ENCODE peak calls at places on chromosomes 7 and 10, in six cellular contexts. One of them, this sample, is unnamed.

GRCh38 chr7:106869954-106870353 is 4.9 kb downstream of the PIK3CG start:
- DNase-seq in transverse colon: no peak
- DNase-seq in testis: no peak
- DNase-seq in mammary epithelial cell: no peak
- DNase-seq in Peyer's patch: no peak
- DNase-seq in cardiac muscle cell: no peak
- DNase-seq in this sample: no peak

GRCh38 chr7:47087866-47088265 is 494.0 kb downstream of the TNS3 start:
- DNase-seq in transverse colon: no peak
- DNase-seq in testis: no peak
- DNase-seq in mammary epithelial cell: peak; percentile 52
- DNase-seq in Peyer's patch: no peak
- DNase-seq in cardiac muscle cell: no peak
- DNase-seq in this sample: no peak

GRCh38 chr7:106050743-106051110 is 61.4 kb downstream of the SYPL1 start:
- DNase-seq in transverse colon: no peak
- DNase-seq in testis: peak; percentile 28
- DNase-seq in mammary epithelial cell: peak; percentile 60
- DNase-seq in Peyer's patch: no peak
- DNase-seq in cardiac muscle cell: peak; percentile 80
- DNase-seq in this sample: no peak

GRCh38 chr10:66929375-66929774 is 3.5 kb downstream of the LRRTM3 start:
- DNase-seq in transverse colon: no peak
- DNase-seq in testis: no peak
- DNase-seq in mammary epithelial cell: no peak
- DNase-seq in Peyer's patch: no peak
- DNase-seq in cardiac muscle cell: no peak
- DNase-seq in this sample: no peak

GRCh38 chr10:95834375-95834774 is 73.4 kb upstream of the CC2D2B start:
- DNase-seq in transverse colon: no peak
- DNase-seq in testis: no peak
- DNase-seq in mammary epithelial cell: no peak
- DNase-seq in Peyer's patch: no peak
- DNase-seq in cardiac muscle cell: no peak
- DNase-seq in this sample: no peak

GRCh38 chr7:40138973-40139372 is 4.2 kb downstream of the SUGCT start:
- DNase-seq in transverse colon: no peak
- DNase-seq in testis: no peak
- DNase-seq in mammary epithelial cell: no peak
- DNase-seq in Peyer's patch: no peak
- DNase-seq in cardiac muscle cell: no peak
- DNase-seq in this sample: no peak

GRCh38 chr7:30727061-30727945 is 24.6 kb upstream of the INMT start:
- DNase-seq in transverse colon: peak; percentile 27
- DNase-seq in testis: no peak
- DNase-seq in mammary epithelial cell: no peak
- DNase-seq in Peyer's patch: peak; percentile 82
- DNase-seq in cardiac muscle cell: peak; percentile 5
- DNase-seq in this sample: no peak

GRCh38 chr10:110629680-110630191 is 14.4 kb upstream of the RBM20 start:
- DNase-seq in transverse colon: no peak
- DNase-seq in testis: no peak
- DNase-seq in mammary epithelial cell: peak; percentile 80
- DNase-seq in Peyer's patch: no peak
- DNase-seq in cardiac muscle cell: no peak
- DNase-seq in this sample: no peak

GRCh38 chr7:91043924-91044660 is 220.1 kb upstream of the FZD1 start:
- DNase-seq in transverse colon: no peak
- DNase-seq in testis: no peak
- DNase-seq in mammary epithelial cell: no peak
- DNase-seq in Peyer's patch: no peak
- DNase-seq in cardiac muscle cell: no peak
- DNase-seq in this sample: no peak

GRCh38 chr10:118209215-118209614 is 132.9 kb downstream of the FAM204A start:
- DNase-seq in transverse colon: no peak
- DNase-seq in testis: no peak
- DNase-seq in mammary epithelial cell: peak; percentile 26
- DNase-seq in Peyer's patch: no peak
- DNase-seq in cardiac muscle cell: no peak
- DNase-seq in this sample: no peak

GRCh38 chr10:3310016-3310415 is 137.4 kb upstream of the PITRM1 start:
- DNase-seq in transverse colon: no peak
- DNase-seq in testis: no peak
- DNase-seq in mammary epithelial cell: no peak
- DNase-seq in Peyer's patch: no peak
- DNase-seq in cardiac muscle cell: no peak
- DNase-seq in this sample: no peak

GRCh38 chr10:68572151-68572550 is 12.0 kb downstream of the TET1 start:
- DNase-seq in transverse colon: no peak
- DNase-seq in testis: no peak
- DNase-seq in mammary epithelial cell: no peak
- DNase-seq in Peyer's patch: no peak
- DNase-seq in cardiac muscle cell: no peak
- DNase-seq in this sample: no peak

GRCh38 chr10:36489181-36489927 is 636.0 kb upstream of the ANKRD30A start:
- DNase-seq in transverse colon: no peak
- DNase-seq in testis: peak; percentile 55
- DNase-seq in mammary epithelial cell: no peak
- DNase-seq in Peyer's patch: no peak
- DNase-seq in cardiac muscle cell: peak; percentile 82
- DNase-seq in this sample: no peak

GRCh38 chr10:107546239-107546638 is 381.7 kb upstream of the SORCS1 start:
- DNase-seq in transverse colon: no peak
- DNase-seq in testis: no peak
- DNase-seq in mammary epithelial cell: peak; percentile 92
- DNase-seq in Peyer's patch: no peak
- DNase-seq in cardiac muscle cell: peak; percentile 30
- DNase-seq in this sample: no peak

GRCh38 chr7:8040768-8041369 is 72.3 kb downstream of the GLCCI1 start:
- DNase-seq in transverse colon: no peak
- DNase-seq in testis: no peak
- DNase-seq in mammary epithelial cell: no peak
- DNase-seq in Peyer's patch: no peak
- DNase-seq in cardiac muscle cell: no peak
- DNase-seq in this sample: no peak

GRCh38 chr7:50164552-50165220 is 71.6 kb upstream of the ZPBP start:
- DNase-seq in transverse colon: no peak
- DNase-seq in testis: no peak
- DNase-seq in mammary epithelial cell: no peak
- DNase-seq in Peyer's patch: no peak
- DNase-seq in cardiac muscle cell: no peak
- DNase-seq in this sample: no peak

DNA sequence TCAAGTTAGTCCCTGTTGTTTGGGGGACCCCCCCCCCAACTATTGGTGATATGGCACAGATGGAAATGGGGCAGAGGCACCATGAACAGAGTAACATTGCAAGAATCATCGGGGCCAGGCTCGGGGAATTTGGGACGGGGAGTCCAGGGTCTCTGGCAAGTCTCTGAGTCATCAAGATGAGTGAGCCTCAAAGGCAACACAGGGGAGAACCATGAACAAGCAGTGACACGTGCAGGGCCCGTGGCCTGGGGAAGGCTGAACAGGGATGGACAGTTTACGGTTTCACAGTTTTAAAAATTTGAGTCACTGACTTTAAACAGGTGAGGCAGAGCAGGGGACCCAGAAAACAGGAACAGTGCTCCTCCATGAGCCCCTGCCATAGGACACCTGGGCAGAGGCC is 24.1 kb downstream of the CHST15 start:
- DNase-seq in transverse colon: no peak
- DNase-seq in testis: no peak
- DNase-seq in mammary epithelial cell: peak; percentile 91
- DNase-seq in Peyer's patch: no peak
- DNase-seq in cardiac muscle cell: no peak
- DNase-seq in this sample: no peak
- H3K4me1 ChIP-seq in transverse colon: peaks cover 21% of the 10 kb centered on the region
- H3K4me1 ChIP-seq in testis: peaks cover 24% of the 10 kb centered on the region
- H3K4me1 ChIP-seq in mammary epithelial cell: peaks cover 23% of the 10 kb centered on the region
- H3K4me1 ChIP-seq in Peyer's patch: peaks cover 28% of the 10 kb centered on the region
- H3K4me1 ChIP-seq in cardiac muscle cell: no peaks in the 10 kb centered on the region
- H3K4me1 ChIP-seq in this sample: peaks cover 8% of the 10 kb centered on the region

GRCh38 chr7:140367528-140367927 is 30.8 kb downstream of the SLC37A3 start:
- DNase-seq in transverse colon: no peak
- DNase-seq in testis: no peak
- DNase-seq in mammary epithelial cell: no peak
- DNase-seq in Peyer's patch: no peak
- DNase-seq in cardiac muscle cell: no peak
- DNase-seq in this sample: no peak
- H3K36me3 ChIP-seq in transverse colon: no peaks in the 10 kb centered on the region
- H3K36me3 ChIP-seq in testis: no peaks in the 10 kb centered on the region
- H3K36me3 ChIP-seq in mammary epithelial cell: no peaks in the 10 kb centered on the region
- H3K36me3 ChIP-seq in Peyer's patch: peaks cover 15% of the 10 kb centered on the region
- H3K36me3 ChIP-seq in cardiac muscle cell: peaks cover 9% of the 10 kb centered on the region
- H3K36me3 ChIP-seq in this sample: no peaks in the 10 kb centered on the region

GRCh38 chr10:32983333-32983909 is 25.4 kb upstream of the ITGB1 start:
- DNase-seq in transverse colon: no peak
- DNase-seq in testis: no peak
- DNase-seq in mammary epithelial cell: peak; percentile 95
- DNase-seq in Peyer's patch: no peak
- DNase-seq in cardiac muscle cell: peak; percentile 87
- DNase-seq in this sample: no peak
- H3K4me1 ChIP-seq in transverse colon: peaks cover 31% of the 10 kb centered on the region
- H3K4me1 ChIP-seq in testis: peaks cover 4% of the 10 kb centered on the region
- H3K4me1 ChIP-seq in mammary epithelial cell: peaks cover 56% of the 10 kb centered on the region
- H3K4me1 ChIP-seq in Peyer's patch: peaks cover 7% of the 10 kb centered on the region
- H3K4me1 ChIP-seq in cardiac muscle cell: peaks cover 6% of the 10 kb centered on the region
- H3K4me1 ChIP-seq in this sample: peaks cover 63% of the 10 kb centered on the region

GRCh38 chr10:103333934-103334520 is 16.9 kb downstream of the PCGF6 start:
- DNase-seq in transverse colon: no peak
- DNase-seq in testis: no peak
- DNase-seq in mammary epithelial cell: no peak
- DNase-seq in Peyer's patch: no peak
- DNase-seq in cardiac muscle cell: peak; percentile 28
- DNase-seq in this sample: no peak
- H3K36me3 ChIP-seq in transverse colon: peaks cover 19% of the 10 kb centered on the region
- H3K36me3 ChIP-seq in testis: no peaks in the 10 kb centered on the region
- H3K36me3 ChIP-seq in mammary epithelial cell: peaks cover 23% of the 10 kb centered on the region
- H3K36me3 ChIP-seq in Peyer's patch: peaks cover 57% of the 10 kb centered on the region
- H3K36me3 ChIP-seq in cardiac muscle cell: peaks cover 26% of the 10 kb centered on the region
- H3K36me3 ChIP-seq in this sample: no peaks in the 10 kb centered on the region

DNA sequence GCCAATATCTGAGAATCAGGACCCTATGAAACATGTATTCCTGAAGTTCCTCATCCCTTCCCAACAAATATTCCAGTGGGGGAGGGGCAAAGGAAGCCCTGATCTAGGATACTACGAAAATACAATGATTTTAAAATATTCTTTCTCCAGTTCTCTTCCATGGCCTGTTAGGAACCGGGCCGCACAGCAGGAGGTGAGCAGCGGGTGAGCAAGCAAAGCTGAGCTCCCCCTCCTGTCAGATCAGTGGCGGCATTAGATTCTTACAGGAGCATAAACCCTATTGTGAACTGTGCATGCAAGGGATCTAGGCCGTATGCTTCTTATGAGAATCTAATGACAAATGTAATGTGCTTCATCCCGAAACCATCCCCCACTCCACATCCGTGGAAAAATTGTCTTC is 370.8 kb downstream of the WDR11 start:
- DNase-seq in transverse colon: no peak
- DNase-seq in testis: no peak
- DNase-seq in mammary epithelial cell: no peak
- DNase-seq in Peyer's patch: no peak
- DNase-seq in cardiac muscle cell: no peak
- DNase-seq in this sample: no peak
- H3K4me1 ChIP-seq in transverse colon: no peaks in the 10 kb centered on the region
- H3K4me1 ChIP-seq in testis: no peaks in the 10 kb centered on the region
- H3K4me1 ChIP-seq in mammary epithelial cell: no peaks in the 10 kb centered on the region
- H3K4me1 ChIP-seq in Peyer's patch: no peaks in the 10 kb centered on the region
- H3K4me1 ChIP-seq in cardiac muscle cell: peaks cover 12% of the 10 kb centered on the region
- H3K4me1 ChIP-seq in this sample: no peaks in the 10 kb centered on the region

GRCh38 chr7:158902427-158902826 is 46.1 kb downstream of the DYNC2I1 start:
- DNase-seq in transverse colon: no peak
- DNase-seq in testis: no peak
- DNase-seq in mammary epithelial cell: no peak
- DNase-seq in Peyer's patch: no peak
- DNase-seq in cardiac muscle cell: no peak
- DNase-seq in this sample: no peak

GRCh38 chr7:158908552-158908951 is 52.2 kb downstream of the DYNC2I1 start:
- DNase-seq in transverse colon: no peak
- DNase-seq in testis: no peak
- DNase-seq in mammary epithelial cell: no peak
- DNase-seq in Peyer's patch: no peak
- DNase-seq in cardiac muscle cell: no peak
- DNase-seq in this sample: no peak

GRCh38 chr7:158904599-158904998 is 48.2 kb downstream of the DYNC2I1 start:
- DNase-seq in transverse colon: no peak
- DNase-seq in testis: no peak
- DNase-seq in mammary epithelial cell: no peak
- DNase-seq in Peyer's patch: no peak
- DNase-seq in cardiac muscle cell: no peak
- DNase-seq in this sample: no peak

GRCh38 chr7:158907390-158907789 is 51.0 kb downstream of the DYNC2I1 start:
- DNase-seq in transverse colon: no peak
- DNase-seq in testis: no peak
- DNase-seq in mammary epithelial cell: no peak
- DNase-seq in Peyer's patch: no peak
- DNase-seq in cardiac muscle cell: no peak
- DNase-seq in this sample: no peak

DNA sequence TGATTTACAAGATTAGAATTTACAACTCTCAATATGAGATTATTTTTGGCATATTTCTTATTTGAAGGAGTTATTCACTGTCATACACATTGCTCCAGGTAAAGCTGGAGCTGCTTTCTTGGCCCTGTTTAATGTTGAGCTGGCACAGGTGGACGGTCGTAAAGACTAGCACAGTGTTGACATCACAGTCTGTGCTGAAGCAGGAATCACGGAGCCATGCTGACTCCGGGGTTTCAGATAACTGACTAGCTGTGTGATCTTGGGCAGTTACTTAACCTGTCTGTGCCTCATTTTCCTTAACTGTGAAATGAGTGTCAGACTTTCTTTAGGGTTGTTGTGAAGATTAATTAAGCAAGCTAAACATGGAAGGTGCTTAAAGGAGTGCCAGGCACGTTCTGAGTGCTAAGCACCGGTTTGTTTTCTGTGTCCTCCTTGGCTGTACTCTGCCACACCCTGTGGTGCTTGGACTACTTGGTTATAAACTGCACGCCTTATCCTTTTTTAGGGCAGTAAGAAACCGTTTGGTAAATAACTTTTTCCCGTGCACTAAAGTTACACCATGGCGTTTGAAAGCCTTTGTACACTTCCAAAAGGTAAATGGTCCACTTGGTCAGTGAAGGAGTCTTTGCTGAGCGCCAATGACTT is 47.7 kb downstream of the DYNC2I1 start:
- DNase-seq in transverse colon: peak; percentile 39
- DNase-seq in testis: no peak
- DNase-seq in mammary epithelial cell: no peak
- DNase-seq in Peyer's patch: no peak
- DNase-seq in cardiac muscle cell: no peak
- DNase-seq in this sample: no peak
- H3K36me3 ChIP-seq in transverse colon: peaks cover 17% of the 10 kb centered on the region
- H3K36me3 ChIP-seq in testis: no peaks in the 10 kb centered on the region
- H3K36me3 ChIP-seq in mammary epithelial cell: peaks cover 8% of the 10 kb centered on the region
- H3K36me3 ChIP-seq in Peyer's patch: peaks cover 52% of the 10 kb centered on the region
- H3K36me3 ChIP-seq in cardiac muscle cell: peaks cover 25% of the 10 kb centered on the region
- H3K36me3 ChIP-seq in this sample: no peaks in the 10 kb centered on the region

This sample was measured in left lung.